ENCODE peak calls at places on chromosomes 16 and 17, in four cellular contexts. R is K562, J is GM12891, Q is GM12878. Z is an unnamed sample.

GRCh38 chr17:7557825-7558543 is 566 bp upstream of the TNFSF13 start:
- DNase-seq in Q (no peak), R (no peak), J (no peak), Z (peak)

GRCh38 chr16:30024451-30024850 is 1.5 kb downstream of the C16orf92 start:
- DNase-seq in J (no peak), Q (no peak), R (no peak), Z (no peak)

GRCh38 chr17:51733166-51733565 is 425.3 kb downstream of the CA10 start:
- DNase-seq in R (no peak), J (no peak), Q (no peak), Z (no peak)

GRCh38 chr17:45408611-45409421 is 23.9 kb downstream of the ARHGAP27 start:
- DNase-seq in Q (no peak), J (no peak), R (no peak), Z (no peak)

GRCh38 chr16:19071811-19072777 is 4.7 kb downstream of the COQ7 start:
- DNase-seq in J (peak), Q (no peak), R (peak), Z (no peak)

GRCh38 chr16:57668259-57668563 is at the start of gene ADGRG3:
- DNase-seq in Q (no peak), R (no peak), J (no peak), Z (no peak)

GRCh38 chr16:78985736-78986605 is 614.6 kb downstream of the MAF start:
- DNase-seq in J (no peak), R (no peak), Q (no peak), Z (no peak)

GRCh38 chr16:16052916-16053315 is 103.5 kb downstream of the ABCC1 start:
- DNase-seq in Q (no peak), J (no peak), R (no peak), Z (no peak)

GRCh38 chr17:1896243-1897163 is 66.7 kb downstream of the RPA1 start:
- DNase-seq in J (peak), Q (peak), R (no peak), Z (no peak)

GRCh38 chr17:62787358-62787757 is 20.8 kb downstream of the MARCHF10 start:
- DNase-seq in J (no peak), Q (no peak), R (no peak), Z (no peak)

GRCh38 chr16:49924078-49924477 is 68.2 kb upstream of the ZNF423 start:
- DNase-seq in Q (peak), R (peak), J (no peak), Z (no peak)

GRCh38 chr17:66302761-66303626 is 581 bp downstream of the PRKCA start:
- DNase-seq in Q (no peak), J (peak), R (peak), Z (no peak)

GRCh38 chr17:50785126-50785525 is 17.8 kb upstream of the ANKRD40CL start:
- DNase-seq in Q (no peak), R (no peak), J (no peak), Z (no peak)

GRCh38 chr16:67540756-67541155 is 12.1 kb downstream of the RIPOR1 start:
- DNase-seq in R (no peak), Q (no peak), J (no peak), Z (no peak)

GRCh38 chr16:65743558-65743957 is 621.7 kb upstream of the CDH11 start:
- DNase-seq in J (no peak), R (no peak), Q (no peak), Z (no peak)

GRCh38 chr17:6494239-6494941 is 50.1 kb downstream of the PIMREG start:
- DNase-seq in J (no peak), Q (no peak), R (no peak), Z (no peak)

GRCh38 chr17:47694018-47694817 is at the start of gene TBKBP1:
- DNase-seq in Q (no peak), J (no peak), R (peak), Z (peak)

GRCh38 chr17:28402224-28402630 is 3.8 kb downstream of the SLC46A1 start:
- DNase-seq in J (no peak), R (no peak), Q (no peak), Z (no peak)

GRCh38 chr17:7589891-7590611 is at the start of gene SOX15:
- DNase-seq in Q (no peak), J (no peak), R (no peak), Z (no peak)

GRCh38 chr17:40542562-40543411 is 22.5 kb downstream of the CCR7 start:
- DNase-seq in R (no peak), J (no peak), Q (no peak), Z (no peak)

GRCh38 chr16:53415504-53415903 is 18.8 kb upstream of the RBL2 start:
- DNase-seq in R (no peak), Q (no peak), J (no peak), Z (no peak)

GRCh38 chr17:76593338-76593737 is 7.7 kb upstream of the ST6GALNAC2 start:
- DNase-seq in R (no peak), J (no peak), Q (no peak), Z (no peak)

GRCh38 chr17:41490022-41490421 is 312 bp upstream of the KRT36 start:
- DNase-seq in Q (no peak), J (no peak), R (no peak), Z (no peak)

GRCh38 chr17:17959520-17960361 is 12.5 kb downstream of the TOM1L2 start:
- DNase-seq in Q (peak), J (no peak), R (no peak), Z (no peak)

GRCh38 chr16:90048347-90048722 is 28.8 kb downstream of the PRDM7 start:
- DNase-seq in R (no peak), J (no peak), Q (no peak), Z (no peak)
- TF ChIP-seq SPI1 in R (no peak), J (no peak), Q (no peak), Z (no peak)

GRCh38 chr17:5203908-5204294 is 12.2 kb upstream of the ZNF594 start:
- DNase-seq in Q (no peak), J (no peak), R (no peak), Z (no peak)
- TF ChIP-seq SPI1 in Q (no peak), J (no peak), R (no peak), Z (no peak)

DNA sequence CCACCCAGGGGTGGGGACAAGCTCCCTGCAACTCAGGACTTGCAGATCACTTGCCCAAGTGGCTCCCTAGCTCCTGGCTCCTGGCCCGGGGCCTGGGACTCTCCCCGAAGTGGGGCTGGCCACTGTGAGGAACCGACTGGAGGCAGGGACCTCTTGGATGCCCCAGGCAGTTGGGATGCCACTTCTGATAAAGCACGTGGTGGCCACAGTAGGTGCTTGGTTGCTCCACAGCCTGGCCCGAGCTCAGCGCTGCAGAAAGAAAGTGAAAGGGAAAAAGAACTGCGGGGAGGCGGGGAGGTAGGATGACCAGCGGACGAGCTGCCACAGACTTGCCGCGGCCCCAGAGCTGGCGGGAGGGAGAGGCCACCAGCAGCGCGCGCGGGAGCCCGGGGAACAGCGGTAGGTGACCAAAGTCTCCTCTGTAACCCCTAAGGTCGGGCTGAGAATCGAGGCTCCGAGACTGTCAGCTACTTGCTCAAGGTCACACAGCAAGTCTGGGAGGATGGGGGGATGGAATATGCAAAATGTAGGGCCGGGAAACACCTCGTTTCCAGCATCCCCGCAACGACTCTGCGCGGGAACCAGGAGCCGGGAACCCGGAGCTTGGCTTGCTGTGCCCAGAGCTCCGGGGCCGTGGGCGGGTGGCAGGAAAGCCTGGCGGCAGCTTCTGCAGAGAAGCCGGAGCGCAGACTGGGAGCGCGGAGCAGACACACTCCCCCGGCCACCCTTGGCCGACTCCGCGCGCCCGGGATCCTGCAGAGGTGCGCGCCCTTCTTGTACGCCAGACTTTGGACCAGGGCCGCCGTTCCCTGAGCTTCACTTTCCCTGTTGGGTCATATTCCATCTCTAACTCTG is 1.9 kb downstream of the CIITA start:
- DNase-seq in R (no peak), J (no peak), Q (no peak), Z (no peak)
- TF ChIP-seq SPI1 in R (no peak), J (no peak), Q (peak), Z (no peak)

GRCh38 chr16:85113168-85113733 is 979 bp upstream of the CIBAR2 start:
- DNase-seq in Q (no peak), R (no peak), J (no peak), Z (no peak)

GRCh38 chr16:85113913-85114312 is 1.6 kb upstream of the CIBAR2 start:
- DNase-seq in Q (no peak), R (no peak), J (no peak), Z (no peak)

GRCh38 chr16:85117418-85117817 is 5.1 kb upstream of the CIBAR2 start:
- DNase-seq in Q (no peak), J (no peak), R (no peak), Z (no peak)

GRCh38 chr16:85112364-85112763 is at the start of gene CIBAR2:
- DNase-seq in Q (no peak), J (no peak), R (no peak), Z (no peak)

DNA sequence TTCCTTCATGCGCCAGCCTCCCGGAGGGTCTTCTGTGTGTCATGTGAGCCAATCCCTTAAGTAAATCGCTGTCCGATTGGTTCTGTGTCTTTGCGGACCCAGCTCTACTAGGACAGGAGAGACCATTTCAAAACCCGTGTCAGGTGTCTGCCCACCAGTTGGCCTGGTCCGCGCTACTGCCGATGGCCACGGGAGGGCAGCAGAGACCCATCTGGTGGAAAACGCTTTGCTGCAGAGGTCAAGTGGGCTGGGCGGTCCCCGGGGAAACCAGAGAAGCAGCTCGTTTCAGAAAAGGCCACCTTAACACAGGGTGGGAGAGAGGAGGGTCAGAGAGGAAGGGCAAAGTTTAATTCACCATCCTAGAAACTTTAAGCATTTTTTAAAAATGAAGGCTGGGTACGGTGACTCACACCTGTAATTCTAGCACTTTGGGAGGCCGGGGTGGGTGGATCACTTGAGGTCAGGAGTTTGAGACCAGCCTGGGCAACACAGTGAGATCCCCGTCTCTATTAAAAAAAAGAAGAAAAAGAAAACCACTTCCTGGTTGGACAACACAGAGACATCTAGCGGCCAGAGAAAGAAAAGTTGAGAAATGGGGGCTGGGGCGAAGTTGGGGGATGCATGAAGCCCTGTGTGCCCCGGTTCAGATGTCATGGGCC is 2.8 kb upstream of the CIBAR2 start:
- DNase-seq in J (peak), R (peak), Q (peak), Z (peak)
- TF ChIP-seq SPI1 in J (no peak), R (peak), Q (no peak), Z (no peak)

DNA sequence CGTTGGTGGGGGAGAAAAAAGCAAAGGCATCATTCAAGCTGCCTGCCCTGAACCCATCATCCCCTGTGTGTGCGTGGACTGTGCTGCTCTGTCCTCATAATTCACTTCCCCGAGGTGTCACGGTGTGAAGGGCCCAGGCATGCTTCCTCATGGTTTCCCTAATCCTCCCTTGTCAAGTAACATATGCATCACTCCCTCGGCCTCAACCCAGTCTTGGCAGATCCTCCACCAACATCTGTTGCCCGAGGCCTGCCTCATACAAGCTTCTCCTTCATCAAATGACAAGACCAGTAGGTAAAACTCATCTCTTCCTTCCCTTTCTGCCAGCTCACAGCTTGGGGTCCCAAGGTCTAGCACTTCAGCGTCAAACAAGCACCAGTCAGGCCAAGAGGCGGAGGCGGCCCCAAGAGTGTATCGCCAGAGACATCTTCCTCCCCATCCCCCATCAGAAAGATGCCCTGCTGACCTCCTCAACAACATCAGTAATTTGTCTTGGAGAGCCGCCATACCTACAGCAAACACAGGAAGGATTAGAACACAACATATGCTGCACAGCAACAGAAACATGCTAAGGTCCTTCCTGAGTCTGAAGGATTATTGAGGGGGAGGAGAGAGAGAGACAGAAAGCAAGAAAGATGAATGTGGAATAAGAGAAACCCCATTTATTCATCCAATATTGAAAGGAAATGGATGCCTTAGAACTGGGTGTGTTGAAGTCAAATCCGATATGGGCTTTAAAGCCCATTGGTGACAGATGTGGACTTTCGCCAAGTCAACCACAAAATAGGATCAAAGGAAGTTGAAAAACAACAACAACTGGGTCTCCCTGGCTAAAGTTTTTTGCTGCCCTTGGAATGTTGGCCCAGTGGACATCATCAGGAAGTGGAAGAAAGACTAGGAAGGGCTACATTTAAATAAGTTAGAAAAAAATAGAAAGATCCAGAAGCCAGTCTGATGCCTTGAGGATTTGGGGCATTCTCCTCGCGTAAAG is 38.4 kb downstream of the SOX9 start:
- DNase-seq in Q (no peak), R (no peak), J (no peak), Z (no peak)
- TF ChIP-seq SPI1 in Q (no peak), R (no peak), J (no peak), Z (no peak)

DNA sequence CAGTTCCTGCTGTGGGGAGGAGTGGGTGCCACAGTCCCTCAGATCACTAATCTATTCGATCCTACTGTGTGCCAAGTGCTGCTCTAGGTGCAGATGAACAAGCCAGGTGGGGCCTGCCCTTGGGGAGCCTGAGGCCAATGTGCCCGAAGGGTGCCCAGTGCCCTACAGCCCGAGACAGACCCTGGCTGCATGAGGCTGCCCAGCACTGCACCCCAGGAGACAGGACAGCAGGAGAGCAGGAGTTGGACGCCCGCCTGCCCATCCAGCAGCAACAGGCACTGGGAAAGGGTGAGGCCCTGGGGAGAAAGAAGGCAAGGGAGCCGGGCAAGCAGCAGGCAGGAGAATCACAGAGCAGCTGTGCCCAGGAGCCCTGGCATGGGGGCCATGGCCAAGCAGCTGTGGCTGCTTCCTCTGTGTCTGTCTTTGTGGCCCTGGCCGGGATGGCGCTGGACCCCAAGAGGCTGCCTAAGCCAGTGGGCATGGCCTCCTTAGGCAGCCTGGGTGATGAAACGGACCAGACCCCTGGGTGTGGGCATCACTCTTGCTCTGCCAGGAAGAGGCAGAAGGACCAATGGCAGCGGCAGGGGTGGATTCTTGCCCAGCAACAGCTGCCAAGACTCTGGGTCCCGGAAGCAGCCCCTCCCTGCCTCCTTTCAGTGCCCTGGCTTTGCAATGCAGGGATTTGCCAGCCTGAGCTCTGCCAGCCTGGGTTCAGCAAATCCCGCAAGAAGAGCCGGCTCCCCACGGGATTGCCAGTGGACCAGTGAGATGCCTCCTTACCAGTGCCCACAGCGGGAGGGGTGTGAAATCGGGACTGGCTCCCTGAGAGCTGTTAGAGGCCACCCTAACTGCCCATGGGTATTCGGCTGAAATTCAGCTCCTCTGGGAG is 179.6 kb upstream of the TNRC6C start:
- DNase-seq in J (no peak), Q (no peak), R (no peak), Z (no peak)
- TF ChIP-seq SPI1 in J (no peak), Q (no peak), R (no peak), Z (no peak)

GRCh38 chr17:4161560-4162221 is 18.7 kb downstream of the CYB5D2 start:
- DNase-seq in Q (no peak), R (peak), J (no peak), Z (peak)

GRCh38 chr17:4163951-4164350 is 21.0 kb downstream of the CYB5D2 start:
- DNase-seq in Q (no peak), R (peak), J (no peak), Z (no peak)

GRCh38 chr17:4161179-4161559 is 18.2 kb downstream of the CYB5D2 start:
- DNase-seq in J (no peak), Q (no peak), R (peak), Z (no peak)

GRCh38 chr17:4162775-4163498 is 19.9 kb downstream of the CYB5D2 start:
- DNase-seq in J (no peak), Q (no peak), R (no peak), Z (peak)

GRCh38 chr17:4162366-4162765 is 19.4 kb downstream of the CYB5D2 start:
- DNase-seq in Q (no peak), R (no peak), J (no peak), Z (no peak)
- TF ChIP-seq SPI1 in Q (no peak), R (no peak), J (no peak), Z (no peak)

GRCh38 chr17:79991924-79992656 is 43.6 kb downstream of the TBC1D16 start:
- DNase-seq in J (no peak), Q (no peak), R (no peak), Z (no peak)

GRCh38 chr17:79992657-79993389 is 42.8 kb downstream of the TBC1D16 start:
- DNase-seq in J (no peak), R (no peak), Q (no peak), Z (no peak)

GRCh38 chr17:79994602-79995001 is 41.1 kb downstream of the TBC1D16 start:
- DNase-seq in Q (no peak), R (no peak), J (no peak), Z (no peak)

GRCh38 chr17:79995691-79996090 is 40.0 kb downstream of the TBC1D16 start:
- DNase-seq in J (no peak), Q (no peak), R (no peak), Z (no peak)

DNA sequence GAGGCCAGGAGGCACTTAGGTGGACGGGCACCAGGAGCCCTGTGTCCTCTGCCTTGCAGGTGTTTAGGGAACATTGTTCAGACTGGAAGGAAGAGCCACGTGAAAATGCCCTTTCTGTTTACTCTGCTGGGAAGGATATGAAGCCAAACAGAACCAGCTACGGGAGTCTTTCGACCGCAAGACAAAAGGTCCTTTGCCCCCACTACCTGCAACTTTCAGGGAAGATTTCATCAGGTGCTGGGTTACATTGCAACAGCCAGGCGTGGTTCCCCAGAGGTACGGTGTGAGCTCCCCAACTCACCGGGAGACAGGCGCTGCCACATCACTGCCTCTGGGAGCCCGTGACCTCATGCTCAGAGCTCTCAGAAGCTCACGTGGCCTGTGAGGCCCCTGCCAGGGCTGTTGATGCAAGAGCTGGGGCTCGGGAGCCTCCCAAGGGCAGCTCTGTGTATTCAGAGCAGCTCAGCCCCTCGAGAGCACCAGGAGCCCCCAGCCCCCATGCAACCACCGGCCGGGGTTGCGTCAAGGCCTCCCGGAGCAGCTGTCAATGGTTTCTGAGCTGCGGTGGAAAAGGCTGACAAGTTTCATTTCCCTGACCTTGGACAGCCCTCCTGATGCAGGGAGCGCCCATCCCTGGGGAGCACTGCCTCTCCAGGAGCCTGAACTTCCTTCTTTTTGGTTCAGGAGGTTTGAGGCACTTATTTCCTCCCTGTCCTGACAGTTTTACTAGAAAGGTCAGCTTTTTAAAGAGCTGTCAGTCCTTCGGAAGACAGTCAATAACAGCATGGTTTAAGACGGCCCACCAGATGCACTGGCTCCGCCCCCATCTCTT is 42.1 kb downstream of the TBC1D16 start:
- DNase-seq in J (no peak), Q (no peak), R (no peak), Z (peak)
- TF ChIP-seq SPI1 in J (no peak), Q (no peak), R (no peak), Z (no peak)

GRCh38 chr16:25258856-25259179 is 1.2 kb upstream of the ZKSCAN2 start:
- DNase-seq in Q (no peak), R (no peak), J (no peak), Z (no peak)
- TF ChIP-seq SPI1 in Q (no peak), R (no peak), J (no peak), Z (no peak)